ENCODE peak calls at places on chromosomes 2 and 18, in eight cellular contexts. L is dorsolateral prefrontal cortex, P is ovary, M is right lobe of liver, A is fibroblast of lung, N is thoracic aorta, J is AG04450, G is aorta. I is an unnamed sample.

GRCh38 chr2:121519732-121520640 is 10.7 kb upstream of the RNU4ATAC start:
- DNase-seq in L (peak), P (no peak), M (no peak), A (peak), N (no peak), J (no peak), G (no peak), I (no peak)

GRCh38 chr18:74505776-74506175 is 9.6 kb downstream of the CNDP2 start:
- DNase-seq in L (no peak), P (no peak), M (no peak), A (no peak), N (no peak), J (no peak), G (no peak), I (no peak)

GRCh38 chr2:46847185-46847710 is 68.4 kb downstream of the MCFD2 start:
- DNase-seq in L (peak), P (peak), M (peak), A (peak), N (peak), J (peak), G (peak), I (peak)

GRCh38 chr2:122422384-122422991 is 667.0 kb downstream of the TSN start:
- DNase-seq in L (no peak), P (no peak), M (no peak), A (no peak), N (no peak), J (no peak), G (no peak), I (no peak)

GRCh38 chr18:80253871-80254492 is 6.7 kb upstream of the PARD6G start:
- DNase-seq in L (no peak), P (no peak), M (no peak), A (no peak), N (no peak), J (no peak), G (no peak), I (no peak)

GRCh38 chr18:25351773-25352628 is at the start of gene ZNF521:
- DNase-seq in L (peak), P (peak), M (peak), A (peak), N (peak), J (peak), G (peak), I (peak)

GRCh38 chr2:57598552-57598951 is 448.1 kb upstream of the VRK2 start:
- DNase-seq in L (no peak), P (no peak), M (no peak), A (no peak), N (no peak), J (no peak), G (no peak), I (no peak)

GRCh38 chr2:182784058-182784706 is 68.1 kb downstream of the DNAJC10 start:
- DNase-seq in L (no peak), P (no peak), M (no peak), A (no peak), N (no peak), J (no peak), G (no peak), I (no peak)

GRCh38 chr2:102072741-102073140 is 69.8 kb upstream of the IL1R1 start:
- DNase-seq in L (no peak), P (no peak), M (no peak), A (peak), N (no peak), J (no peak), G (no peak), I (no peak)

GRCh38 chr2:66423391-66423790 is 11.5 kb upstream of the MEIS1 start:
- DNase-seq in L (no peak), P (no peak), M (no peak), A (no peak), N (no peak), J (no peak), G (no peak), I (no peak)

GRCh38 chr2:54599914-54600313 is 123.5 kb upstream of the EML6 start:
- DNase-seq in L (no peak), P (peak), M (peak), A (peak), N (no peak), J (no peak), G (peak), I (no peak)

GRCh38 chr18:9951022-9951859 is 37.4 kb downstream of the VAPA start:
- DNase-seq in L (peak), P (peak), M (no peak), A (peak), N (no peak), J (peak), G (no peak), I (no peak)

GRCh38 chr18:50559750-50560680 is at the start of gene MAPK4:
- DNase-seq in L (no peak), P (peak), M (peak), A (peak), N (no peak), J (no peak), G (no peak), I (peak)

GRCh38 chr2:147433822-147434221 is 411.0 kb upstream of the ACVR2A start:
- DNase-seq in L (no peak), P (no peak), M (peak), A (no peak), N (no peak), J (no peak), G (no peak), I (no peak)

GRCh38 chr2:149860276-149860921 is 272.8 kb upstream of the MMADHC start:
- DNase-seq in L (no peak), P (no peak), M (no peak), A (peak), N (no peak), J (peak), G (peak), I (no peak)

GRCh38 chr18:74282359-74283254 is 9.2 kb downstream of the CYB5A start:
- DNase-seq in L (no peak), P (no peak), M (peak), A (no peak), N (no peak), J (no peak), G (no peak), I (no peak)

GRCh38 chr2:73638429-73638828 is 3.8 kb downstream of the NAT8 start:
- DNase-seq in L (no peak), P (no peak), M (no peak), A (no peak), N (no peak), J (no peak), G (no peak), I (no peak)

GRCh38 chr2:109690822-109691541 is 76.8 kb downstream of the SOWAHC start:
- DNase-seq in L (no peak), P (peak), M (peak), A (peak), N (no peak), J (no peak), G (peak), I (no peak)

GRCh38 chr2:230779607-230780006 is 67.0 kb downstream of the CAB39 start:
- DNase-seq in L (no peak), P (no peak), M (no peak), A (no peak), N (no peak), J (no peak), G (no peak), I (no peak)

GRCh38 chr2:115119086-115119485 is 676.6 kb downstream of the DPP10 start:
- DNase-seq in L (no peak), P (no peak), M (no peak), A (no peak), N (no peak), J (no peak), G (no peak), I (no peak)

GRCh38 chr2:173720310-173720709 is 244.9 kb downstream of the SP3 start:
- DNase-seq in L (no peak), P (no peak), M (no peak), A (peak), N (no peak), J (peak), G (no peak), I (no peak)

GRCh38 chr2:23636412-23636811 is 251.4 kb downstream of the KLHL29 start:
- DNase-seq in L (peak), P (no peak), M (no peak), A (peak), N (no peak), J (no peak), G (no peak), I (no peak)

GRCh38 chr2:160666019-160666676 is 172.5 kb upstream of the RBMS1 start:
- DNase-seq in L (no peak), P (peak), M (no peak), A (peak), N (no peak), J (peak), G (no peak), I (no peak)

GRCh38 chr2:234033174-234033573 is 17.3 kb upstream of the SPP2 start:
- DNase-seq in L (no peak), P (no peak), M (no peak), A (peak), N (no peak), J (no peak), G (no peak), I (no peak)

GRCh38 chr2:212535963-212536362 is 2.6 kb downstream of the ERBB4 start:
- DNase-seq in L (no peak), P (no peak), M (no peak), A (no peak), N (no peak), J (no peak), G (no peak), I (peak)

GRCh38 chr2:44171018-44171417 is 2.3 kb downstream of the PPM1B start:
- DNase-seq in L (no peak), P (no peak), M (no peak), A (peak), N (no peak), J (no peak), G (no peak), I (no peak)

GRCh38 chr2:1650474-1650872 is 93.8 kb downstream of the PXDN start:
- DNase-seq in L (no peak), P (no peak), M (no peak), A (no peak), N (no peak), J (no peak), G (no peak), I (no peak)

GRCh38 chr2:60707750-60708371 is 48.2 kb upstream of the PAPOLG start:
- DNase-seq in L (no peak), P (no peak), M (no peak), A (peak), N (no peak), J (no peak), G (no peak), I (no peak)

GRCh38 chr2:69177063-69177771 is 164.2 kb downstream of the ANTXR1 start:
- DNase-seq in L (peak), P (peak), M (no peak), A (peak), N (peak), J (peak), G (peak), I (peak)

GRCh38 chr2:85503168-85503610 is 35.8 kb upstream of the MAT2A start:
- DNase-seq in L (no peak), P (no peak), M (peak), A (no peak), N (no peak), J (no peak), G (no peak), I (no peak)

GRCh38 chr2:173452436-173452835 is 97.8 kb downstream of the CDCA7 start:
- DNase-seq in L (no peak), P (no peak), M (no peak), A (no peak), N (no peak), J (no peak), G (no peak), I (no peak)

GRCh38 chr2:84705858-84706257 is 175.0 kb downstream of the TRABD2A start:
- DNase-seq in L (no peak), P (no peak), M (no peak), A (no peak), N (no peak), J (no peak), G (no peak), I (no peak)

GRCh38 chr2:68278169-68278568 is 25.8 kb upstream of the PPP3R1 start:
- DNase-seq in L (no peak), P (no peak), M (no peak), A (no peak), N (no peak), J (no peak), G (no peak), I (no peak)

GRCh38 chr2:109607766-109608165 is 6.0 kb downstream of the SEPTIN10 start:
- DNase-seq in L (no peak), P (no peak), M (no peak), A (peak), N (no peak), J (no peak), G (no peak), I (no peak)

GRCh38 chr2:143482761-143483160 is 353.5 kb downstream of the ARHGAP15 start:
- DNase-seq in L (no peak), P (no peak), M (no peak), A (no peak), N (no peak), J (no peak), G (no peak), I (no peak)

GRCh38 chr2:167196461-167197252 is 308.4 kb downstream of the XIRP2 start:
- DNase-seq in L (no peak), P (no peak), M (peak), A (peak), N (no peak), J (peak), G (no peak), I (no peak)

GRCh38 chr2:202944403-202944802 is 32.3 kb downstream of the CARF start:
- DNase-seq in L (no peak), P (no peak), M (no peak), A (peak), N (no peak), J (peak), G (no peak), I (no peak)

GRCh38 chr2:62369549-62370164 is 136.3 kb downstream of the TMEM17 start:
- DNase-seq in L (no peak), P (no peak), M (no peak), A (no peak), N (no peak), J (no peak), G (no peak), I (no peak)
- H3K27ac ChIP-seq in L (no peak), P (no peak), M (no peak), A (no peak), N (no peak), J (no peak), G (no peak), I (no peak)

GRCh38 chr2:10300997-10301945 is 1.4 kb upstream of the HPCAL1 start:
- DNase-seq in L (no peak), P (no peak), M (peak), A (no peak), N (no peak), J (no peak), G (no peak), I (no peak)

GRCh38 chr2:10302479-10303173 is at the start of gene HPCAL1:
- DNase-seq in L (peak), P (peak), M (peak), A (peak), N (no peak), J (no peak), G (peak), I (peak)

GRCh38 chr2:10297950-10298349 is 4.8 kb upstream of the HPCAL1 start:
- DNase-seq in L (no peak), P (peak), M (peak), A (peak), N (no peak), J (peak), G (peak), I (no peak)

GRCh38 chr2:10301946-10302478 is 692 bp upstream of the HPCAL1 start:
- DNase-seq in L (peak), P (no peak), M (no peak), A (no peak), N (no peak), J (no peak), G (no peak), I (no peak)

GRCh38 chr2:10300328-10300920 is 2.3 kb upstream of the HPCAL1 start:
- DNase-seq in L (no peak), P (no peak), M (no peak), A (no peak), N (no peak), J (no peak), G (no peak), I (no peak)
- H3K27ac ChIP-seq in L (no peak), P (no peak), M (peak), A (no peak), N (no peak), J (no peak), G (no peak), I (no peak)

GRCh38 chr2:180385601-180386201 is 378.6 kb upstream of the CWC22 start:
- DNase-seq in L (no peak), P (no peak), M (no peak), A (peak), N (no peak), J (peak), G (no peak), I (no peak)
- H3K27ac ChIP-seq in L (no peak), P (no peak), M (no peak), A (no peak), N (no peak), J (no peak), G (no peak), I (no peak)

GRCh38 chr2:158953454-158953853 is 15.0 kb upstream of the TANC1 start:
- DNase-seq in L (no peak), P (peak), M (no peak), A (peak), N (no peak), J (no peak), G (no peak), I (no peak)
- H3K27ac ChIP-seq in L (no peak), P (no peak), M (no peak), A (no peak), N (peak), J (no peak), G (no peak), I (no peak)

GRCh38 chr2:74959106-74959751 is 786 bp downstream of the POLE4 start:
- DNase-seq in L (no peak), P (peak), M (no peak), A (no peak), N (no peak), J (no peak), G (no peak), I (no peak)
- H3K27ac ChIP-seq in L (no peak), P (no peak), M (peak), A (no peak), N (peak), J (no peak), G (no peak), I (peak)

DNA sequence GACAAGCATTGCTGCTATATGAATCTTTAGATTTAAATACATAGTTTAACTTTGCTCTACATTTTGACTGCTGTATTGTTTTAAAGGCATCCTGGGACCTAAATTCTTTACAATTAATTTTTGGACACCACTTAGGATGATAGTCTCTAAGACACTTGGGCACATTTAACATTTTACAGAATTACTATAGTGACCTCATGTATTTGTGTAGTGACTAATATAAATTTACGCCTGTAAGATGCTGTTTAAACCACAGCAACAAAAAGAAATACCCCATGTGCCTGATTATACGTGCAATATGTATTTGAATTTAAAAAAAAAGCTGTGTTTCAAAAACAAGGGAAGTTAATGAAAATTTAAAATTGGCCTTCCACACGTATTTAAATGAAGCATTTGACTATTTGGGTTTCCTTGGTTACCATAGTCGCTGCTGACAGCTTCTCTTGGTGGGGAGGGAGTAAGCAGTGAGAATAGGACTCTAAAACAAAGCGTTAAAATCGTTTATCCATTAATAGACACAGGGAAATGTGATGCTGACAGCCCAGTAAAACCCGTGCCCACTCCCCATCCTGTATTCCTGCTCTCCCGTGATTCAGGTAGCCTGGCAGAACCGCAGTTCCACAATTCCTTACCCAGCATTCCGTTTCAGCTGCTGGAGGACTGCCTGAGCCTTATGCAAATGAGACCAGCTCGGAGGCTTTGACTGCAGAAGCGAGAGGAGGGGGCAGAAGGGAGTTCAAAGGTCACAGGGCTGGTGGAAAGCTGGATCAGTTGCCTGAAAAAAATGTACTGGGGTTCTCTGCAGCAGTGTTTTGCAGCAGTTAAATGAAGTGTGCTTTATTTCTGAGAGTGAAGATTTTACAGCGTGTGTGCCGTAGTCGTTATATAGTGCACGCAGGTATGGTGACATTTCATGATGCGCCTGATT is 104.3 kb downstream of the CSRNP3 start:
- DNase-seq in L (peak), P (peak), M (peak), A (peak), N (no peak), J (no peak), G (peak), I (peak)
- H3K27ac ChIP-seq in L (peak), P (no peak), M (peak), A (no peak), N (no peak), J (no peak), G (no peak), I (peak)

DNA sequence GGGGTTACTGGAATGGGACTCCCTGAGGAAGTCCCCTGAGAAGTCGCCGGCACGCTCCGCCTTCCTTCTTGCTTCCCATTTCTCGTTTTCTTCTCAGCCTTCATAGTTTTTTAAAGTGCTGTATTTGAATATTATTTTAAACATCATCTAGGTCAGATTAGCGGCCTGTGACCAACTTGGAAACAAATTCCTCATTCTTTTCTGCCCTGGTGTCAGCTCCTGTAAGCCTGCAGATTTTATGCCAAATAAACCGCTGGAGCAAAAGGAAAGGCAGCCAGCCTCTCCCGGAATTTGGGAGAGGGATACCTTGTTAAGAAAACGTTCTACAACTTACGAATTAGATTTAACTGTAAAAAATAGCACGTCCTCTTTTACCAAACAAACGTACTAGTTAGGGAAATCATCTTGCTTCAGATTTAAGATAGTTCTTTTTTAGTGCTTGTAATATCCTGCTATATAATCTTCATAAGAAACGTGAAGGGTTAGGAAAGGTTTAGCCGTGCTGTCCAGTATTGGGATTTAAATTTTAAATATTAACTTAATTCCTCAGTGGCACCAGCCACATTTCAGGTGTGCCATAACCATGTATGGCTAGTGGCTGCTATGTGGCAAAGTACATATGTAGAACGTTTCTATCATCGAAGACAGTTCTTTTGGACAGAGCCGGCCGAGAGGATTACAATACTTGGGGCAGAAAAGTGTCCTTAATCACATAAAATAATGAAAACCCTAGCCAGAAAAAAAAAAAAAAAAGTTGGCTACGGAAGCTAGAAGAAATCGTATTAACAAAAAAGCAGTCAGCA is 685 bp upstream of the PTPN2 start:
- DNase-seq in L (no peak), P (no peak), M (no peak), A (peak), N (peak), J (no peak), G (no peak), I (no peak)
- H3K27ac ChIP-seq in L (peak), P (peak), M (peak), A (no peak), N (peak), J (peak), G (peak), I (peak)

I was measured in caudate nucleus.